ENCODE peak calls at places on chromosome 19, in nine cellular contexts. G is Daoy, V is brain pericyte, H is AG08395, Y is astrocyte, A is activated T-cell treated with anti-CD3 and anti-CD28 coated beads for 1 hour, Q is BE2C, P is fibroblast of villous mesenchyme, R is anterior cingulate cortex. E is an unnamed sample.

GRCh38 chr19:56538254-56538760 is 441 bp upstream of the ZFP28 start:
- DNase-seq in G (peak), V (peak), H (peak), Y (peak), A (peak), Q (peak), P (peak), R (peak), E (peak)

GRCh38 chr19:40443930-40444180 is 280 bp downstream of the SERTAD3 start:
- DNase-seq in G (no peak), V (no peak), H (no peak), Y (no peak), A (no peak), Q (no peak), P (peak), R (no peak), E (no peak)

GRCh38 chr19:45311640-45312039 is 11.0 kb downstream of the CKM start:
- DNase-seq in G (peak), V (no peak), H (no peak), Y (no peak), A (no peak), Q (no peak), P (no peak), R (no peak), E (no peak)

GRCh38 chr19:27833031-27833430 is 1379.9 kb downstream of the UQCRFS1 start:
- DNase-seq in G (no peak), V (no peak), H (no peak), Y (no peak), A (no peak), Q (no peak), P (no peak), R (no peak), E (no peak)

GRCh38 chr19:17719730-17720486 is 628 bp downstream of the MAP1S start:
- DNase-seq in G (no peak), V (no peak), H (no peak), Y (no peak), A (peak), Q (no peak), P (no peak), R (no peak), E (no peak)

GRCh38 chr19:56080669-56081401 is 40.3 kb downstream of the ZNF787 start:
- DNase-seq in G (peak), V (peak), H (peak), Y (peak), A (peak), Q (peak), P (peak), R (peak), E (peak)

GRCh38 chr19:42420055-42420544 is 7.1 kb downstream of the LIPE start:
- DNase-seq in G (peak), V (no peak), H (peak), Y (peak), A (peak), Q (no peak), P (peak), R (no peak), E (no peak)

GRCh38 chr19:10747271-10747670 is 29.4 kb downstream of the DNM2 start:
- DNase-seq in G (no peak), V (no peak), H (no peak), Y (no peak), A (no peak), Q (no peak), P (no peak), R (no peak), E (no peak)

GRCh38 chr19:49103331-49104085 is 10.7 kb upstream of the LIN7B start:
- DNase-seq in G (no peak), V (no peak), H (no peak), Y (no peak), A (no peak), Q (no peak), P (no peak), R (no peak), E (no peak)

GRCh38 chr19:14530005-14530348 is 583 bp downstream of the TECR start:
- DNase-seq in G (no peak), V (no peak), H (no peak), Y (no peak), A (no peak), Q (peak), P (peak), R (no peak), E (no peak)

GRCh38 chr19:2271516-2272103 is 10.4 kb downstream of the PEAK3 start:
- DNase-seq in G (peak), V (no peak), H (peak), Y (peak), A (no peak), Q (peak), P (peak), R (no peak), E (no peak)

GRCh38 chr19:14432817-14433453 is at the start of gene PKN1:
- DNase-seq in G (peak), V (no peak), H (peak), Y (no peak), A (peak), Q (peak), P (peak), R (peak), E (no peak)

GRCh38 chr19:27896091-27896490 is 1316.9 kb downstream of the UQCRFS1 start:
- DNase-seq in G (no peak), V (no peak), H (no peak), Y (no peak), A (no peak), Q (no peak), P (no peak), R (no peak), E (no peak)

GRCh38 chr19:7680606-7681335 is at the start of gene TRAPPC5:
- DNase-seq in G (peak), V (no peak), H (peak), Y (peak), A (peak), Q (peak), P (peak), R (peak), E (peak)

GRCh38 chr19:2650515-2650914 is 52.0 kb downstream of the GNG7 start:
- DNase-seq in G (no peak), V (no peak), H (no peak), Y (no peak), A (no peak), Q (no peak), P (peak), R (no peak), E (no peak)

GRCh38 chr19:14440049-14440448 is 6.9 kb downstream of the PKN1 start:
- DNase-seq in G (no peak), V (no peak), H (no peak), Y (no peak), A (peak), Q (no peak), P (peak), R (peak), E (no peak)

GRCh38 chr19:23996549-23996948 is 81.9 kb downstream of the ZNF726 start:
- DNase-seq in G (peak), V (no peak), H (no peak), Y (no peak), A (no peak), Q (peak), P (no peak), R (no peak), E (no peak)

GRCh38 chr19:34350161-34350561 is 14.8 kb upstream of the GPI start:
- DNase-seq in G (no peak), V (no peak), H (peak), Y (no peak), A (peak), Q (no peak), P (no peak), R (no peak), E (no peak)

GRCh38 chr19:888615-889385 is 4.2 kb downstream of the MED16 start:
- DNase-seq in G (no peak), V (no peak), H (no peak), Y (no peak), A (peak), Q (no peak), P (no peak), R (no peak), E (no peak)

GRCh38 chr19:13036366-13036976 is 41.2 kb downstream of the NFIX start:
- DNase-seq in G (peak), V (no peak), H (peak), Y (peak), A (no peak), Q (peak), P (peak), R (no peak), E (no peak)

GRCh38 chr19:35644987-35645679 is 3.0 kb upstream of the COX6B1 start:
- DNase-seq in G (peak), V (no peak), H (peak), Y (no peak), A (peak), Q (peak), P (peak), R (peak), E (no peak)

GRCh38 chr19:4362871-4363545 is 19.6 kb downstream of the MPND start:
- DNase-seq in G (peak), V (no peak), H (no peak), Y (no peak), A (no peak), Q (no peak), P (no peak), R (no peak), E (no peak)

GRCh38 chr19:49116544-49116943 is 2.4 kb downstream of the LIN7B start:
- DNase-seq in G (no peak), V (no peak), H (no peak), Y (no peak), A (no peak), Q (no peak), P (no peak), R (no peak), E (no peak)

GRCh38 chr19:677201-677600 is 1.0 kb downstream of the FSTL3 start:
- DNase-seq in G (peak), V (no peak), H (peak), Y (peak), A (no peak), Q (no peak), P (peak), R (no peak), E (no peak)

GRCh38 chr19:36488816-36489138 is 584 bp downstream of the ZNF566 start:
- DNase-seq in G (no peak), V (no peak), H (peak), Y (no peak), A (peak), Q (peak), P (peak), R (no peak), E (no peak)

GRCh38 chr19:39223703-39224279 is 19.7 kb upstream of the SYCN start:
- DNase-seq in G (peak), V (no peak), H (peak), Y (peak), A (no peak), Q (no peak), P (peak), R (no peak), E (no peak)

GRCh38 chr19:1262687-1263123 is 6.4 kb upstream of the CIRBP start:
- DNase-seq in G (peak), V (no peak), H (no peak), Y (no peak), A (no peak), Q (no peak), P (no peak), R (no peak), E (no peak)

GRCh38 chr19:18898081-18898532 is 2.1 kb upstream of the CERS1 start:
- DNase-seq in G (no peak), V (no peak), H (no peak), Y (no peak), A (no peak), Q (peak), P (no peak), R (no peak), E (no peak)

GRCh38 chr19:43446746-43447489 is 18.5 kb downstream of the LYPD3 start:
- DNase-seq in G (peak), V (no peak), H (peak), Y (peak), A (peak), Q (peak), P (peak), R (peak), E (peak)

GRCh38 chr19:31930401-31930800 is 415.0 kb upstream of the ZNF507 start:
- DNase-seq in G (no peak), V (no peak), H (no peak), Y (no peak), A (no peak), Q (no peak), P (no peak), R (no peak), E (no peak)

GRCh38 chr19:56949651-56950050 is 109.1 kb upstream of the PEG3 start:
- DNase-seq in G (no peak), V (no peak), H (no peak), Y (no peak), A (no peak), Q (no peak), P (no peak), R (no peak), E (no peak)

GRCh38 chr19:58563034-58563573 is 4.7 kb upstream of the UBE2M start:
- DNase-seq in G (no peak), V (no peak), H (no peak), Y (no peak), A (no peak), Q (peak), P (no peak), R (no peak), E (no peak)

GRCh38 chr19:22532388-22533310 is 101.5 kb upstream of the ZNF492 start:
- DNase-seq in G (peak), V (no peak), H (no peak), Y (no peak), A (no peak), Q (no peak), P (no peak), R (peak), E (no peak)

GRCh38 chr19:12733369-12733896 is 1.1 kb downstream of the TRIR start:
- DNase-seq in G (peak), V (no peak), H (peak), Y (peak), A (no peak), Q (peak), P (peak), R (no peak), E (no peak)

GRCh38 chr19:41904118-41904870 is 21.3 kb downstream of the ARHGEF1 start:
- DNase-seq in G (no peak), V (no peak), H (no peak), Y (no peak), A (no peak), Q (no peak), P (no peak), R (no peak), E (no peak)

GRCh38 chr19:12052057-12052570 is 647 bp downstream of the ZNF878 start:
- DNase-seq in G (peak), V (no peak), H (no peak), Y (peak), A (no peak), Q (no peak), P (no peak), R (no peak), E (no peak)

GRCh38 chr19:55348317-55349034 is 6.0 kb downstream of the COX6B2 start:
- DNase-seq in G (no peak), V (no peak), H (no peak), Y (no peak), A (no peak), Q (no peak), P (no peak), R (no peak), E (no peak)